ENCODE peak calls at places on chromosomes 1 and 21, in ten cellular contexts. One of them, this sample, is unnamed.
A peak's percentile ranks its signal among the peaks of the same experiment; 100 is the strongest.

GRCh38 chr1:204607910-204608309 is 77.6 kb downstream of the LRRN2 start:
- DNase-seq in foreskin keratinocyte: no peak
- DNase-seq in frontal cortex: no peak
- DNase-seq in iPS-NIHi11: no peak
- DNase-seq in upper lobe of right lung: no peak
- DNase-seq in GM19239: no peak
- DNase-seq in stimulated activated CD8-positive, alpha-beta memory T cell treated with anti-CD3 and anti-CD28 coated beads, Interleukin-4, amount 100 ng/mL, for 24 hours: no peak
- DNase-seq in suprapubic skin: no peak
- DNase-seq in prostate gland: no peak
- DNase-seq in stimulated activated CD4-positive, alpha-beta T cell treated with anti-CD3 and anti-CD28 coated beads, Interleukin-2, amount 100 ng/mL, for 24 hours: no peak
- DNase-seq in this sample: no peak

GRCh38 chr1:59249738-59250137 is 47.2 kb upstream of the FGGY start:
- DNase-seq in foreskin keratinocyte: no peak
- DNase-seq in frontal cortex: no peak
- DNase-seq in iPS-NIHi11: no peak
- DNase-seq in upper lobe of right lung: no peak
- DNase-seq in GM19239: no peak
- DNase-seq in stimulated activated CD8-positive, alpha-beta memory T cell treated with anti-CD3 and anti-CD28 coated beads, Interleukin-4, amount 100 ng/mL, for 24 hours: no peak
- DNase-seq in suprapubic skin: no peak
- DNase-seq in prostate gland: no peak
- DNase-seq in stimulated activated CD4-positive, alpha-beta T cell treated with anti-CD3 and anti-CD28 coated beads, Interleukin-2, amount 100 ng/mL, for 24 hours: no peak
- DNase-seq in this sample: no peak

GRCh38 chr1:234230414-234230862 is 142.8 kb upstream of the COA6 start:
- DNase-seq in foreskin keratinocyte: no peak
- DNase-seq in frontal cortex: peak; percentile 41
- DNase-seq in iPS-NIHi11: no peak
- DNase-seq in upper lobe of right lung: no peak
- DNase-seq in GM19239: peak; percentile 56
- DNase-seq in stimulated activated CD8-positive, alpha-beta memory T cell treated with anti-CD3 and anti-CD28 coated beads, Interleukin-4, amount 100 ng/mL, for 24 hours: no peak
- DNase-seq in suprapubic skin: no peak
- DNase-seq in prostate gland: no peak
- DNase-seq in stimulated activated CD4-positive, alpha-beta T cell treated with anti-CD3 and anti-CD28 coated beads, Interleukin-2, amount 100 ng/mL, for 24 hours: no peak
- DNase-seq in this sample: no peak

GRCh38 chr1:95532335-95532734 is 298.3 kb downstream of the RWDD3 start:
- DNase-seq in foreskin keratinocyte: no peak
- DNase-seq in frontal cortex: no peak
- DNase-seq in iPS-NIHi11: peak; percentile 20
- DNase-seq in upper lobe of right lung: no peak
- DNase-seq in GM19239: no peak
- DNase-seq in stimulated activated CD8-positive, alpha-beta memory T cell treated with anti-CD3 and anti-CD28 coated beads, Interleukin-4, amount 100 ng/mL, for 24 hours: no peak
- DNase-seq in suprapubic skin: no peak
- DNase-seq in prostate gland: no peak
- DNase-seq in stimulated activated CD4-positive, alpha-beta T cell treated with anti-CD3 and anti-CD28 coated beads, Interleukin-2, amount 100 ng/mL, for 24 hours: no peak
- DNase-seq in this sample: no peak

GRCh38 chr1:8091691-8092090 is 65.6 kb upstream of the ERRFI1 start:
- DNase-seq in foreskin keratinocyte: no peak
- DNase-seq in frontal cortex: no peak
- DNase-seq in iPS-NIHi11: no peak
- DNase-seq in upper lobe of right lung: no peak
- DNase-seq in GM19239: no peak
- DNase-seq in stimulated activated CD8-positive, alpha-beta memory T cell treated with anti-CD3 and anti-CD28 coated beads, Interleukin-4, amount 100 ng/mL, for 24 hours: no peak
- DNase-seq in suprapubic skin: no peak
- DNase-seq in prostate gland: no peak
- DNase-seq in stimulated activated CD4-positive, alpha-beta T cell treated with anti-CD3 and anti-CD28 coated beads, Interleukin-2, amount 100 ng/mL, for 24 hours: no peak
- DNase-seq in this sample: no peak

GRCh38 chr1:209755926-209756607 is at the start of gene TRAF3IP3:
- DNase-seq in foreskin keratinocyte: no peak
- DNase-seq in frontal cortex: no peak
- DNase-seq in iPS-NIHi11: no peak
- DNase-seq in upper lobe of right lung: no peak
- DNase-seq in GM19239: peak; percentile 53
- DNase-seq in stimulated activated CD8-positive, alpha-beta memory T cell treated with anti-CD3 and anti-CD28 coated beads, Interleukin-4, amount 100 ng/mL, for 24 hours: peak; percentile 56
- DNase-seq in suprapubic skin: no peak
- DNase-seq in prostate gland: no peak
- DNase-seq in stimulated activated CD4-positive, alpha-beta T cell treated with anti-CD3 and anti-CD28 coated beads, Interleukin-2, amount 100 ng/mL, for 24 hours: peak; percentile 79
- DNase-seq in this sample: no peak

GRCh38 chr1:22611530-22611947 is 24.9 kb upstream of the C1QA start:
- DNase-seq in foreskin keratinocyte: peak; percentile 53
- DNase-seq in frontal cortex: no peak
- DNase-seq in iPS-NIHi11: peak; percentile 87
- DNase-seq in upper lobe of right lung: no peak
- DNase-seq in GM19239: no peak
- DNase-seq in stimulated activated CD8-positive, alpha-beta memory T cell treated with anti-CD3 and anti-CD28 coated beads, Interleukin-4, amount 100 ng/mL, for 24 hours: peak; percentile 2
- DNase-seq in suprapubic skin: no peak
- DNase-seq in prostate gland: no peak
- DNase-seq in stimulated activated CD4-positive, alpha-beta T cell treated with anti-CD3 and anti-CD28 coated beads, Interleukin-2, amount 100 ng/mL, for 24 hours: peak; percentile 35
- DNase-seq in this sample: peak; percentile 13

GRCh38 chr1:78286686-78287085 is 204.1 kb upstream of the PTGFR start:
- DNase-seq in foreskin keratinocyte: no peak
- DNase-seq in frontal cortex: no peak
- DNase-seq in iPS-NIHi11: no peak
- DNase-seq in upper lobe of right lung: no peak
- DNase-seq in GM19239: no peak
- DNase-seq in stimulated activated CD8-positive, alpha-beta memory T cell treated with anti-CD3 and anti-CD28 coated beads, Interleukin-4, amount 100 ng/mL, for 24 hours: no peak
- DNase-seq in suprapubic skin: no peak
- DNase-seq in prostate gland: no peak
- DNase-seq in stimulated activated CD4-positive, alpha-beta T cell treated with anti-CD3 and anti-CD28 coated beads, Interleukin-2, amount 100 ng/mL, for 24 hours: no peak
- DNase-seq in this sample: no peak

GRCh38 chr1:107867892-107868291 is 97.1 kb downstream of the VAV3 start:
- DNase-seq in foreskin keratinocyte: no peak
- DNase-seq in frontal cortex: no peak
- DNase-seq in iPS-NIHi11: no peak
- DNase-seq in upper lobe of right lung: no peak
- DNase-seq in GM19239: no peak
- DNase-seq in stimulated activated CD8-positive, alpha-beta memory T cell treated with anti-CD3 and anti-CD28 coated beads, Interleukin-4, amount 100 ng/mL, for 24 hours: no peak
- DNase-seq in suprapubic skin: no peak
- DNase-seq in prostate gland: no peak
- DNase-seq in stimulated activated CD4-positive, alpha-beta T cell treated with anti-CD3 and anti-CD28 coated beads, Interleukin-2, amount 100 ng/mL, for 24 hours: no peak
- DNase-seq in this sample: no peak

GRCh38 chr1:232597721-232598120 is 32.2 kb downstream of the SIPA1L2 start:
- DNase-seq in foreskin keratinocyte: no peak
- DNase-seq in frontal cortex: no peak
- DNase-seq in iPS-NIHi11: no peak
- DNase-seq in upper lobe of right lung: no peak
- DNase-seq in GM19239: no peak
- DNase-seq in stimulated activated CD8-positive, alpha-beta memory T cell treated with anti-CD3 and anti-CD28 coated beads, Interleukin-4, amount 100 ng/mL, for 24 hours: no peak
- DNase-seq in suprapubic skin: no peak
- DNase-seq in prostate gland: no peak
- DNase-seq in stimulated activated CD4-positive, alpha-beta T cell treated with anti-CD3 and anti-CD28 coated beads, Interleukin-2, amount 100 ng/mL, for 24 hours: no peak
- DNase-seq in this sample: no peak

GRCh38 chr1:238927899-238928298 is 458.5 kb upstream of the CHRM3 start:
- DNase-seq in foreskin keratinocyte: no peak
- DNase-seq in frontal cortex: no peak
- DNase-seq in iPS-NIHi11: no peak
- DNase-seq in upper lobe of right lung: no peak
- DNase-seq in GM19239: no peak
- DNase-seq in stimulated activated CD8-positive, alpha-beta memory T cell treated with anti-CD3 and anti-CD28 coated beads, Interleukin-4, amount 100 ng/mL, for 24 hours: no peak
- DNase-seq in suprapubic skin: no peak
- DNase-seq in prostate gland: no peak
- DNase-seq in stimulated activated CD4-positive, alpha-beta T cell treated with anti-CD3 and anti-CD28 coated beads, Interleukin-2, amount 100 ng/mL, for 24 hours: no peak
- DNase-seq in this sample: no peak

GRCh38 chr1:201023517-201023902 is at the start of gene KIF21B:
- DNase-seq in foreskin keratinocyte: no peak
- DNase-seq in frontal cortex: peak; percentile 80
- DNase-seq in iPS-NIHi11: peak; percentile 97
- DNase-seq in upper lobe of right lung: peak; percentile 92
- DNase-seq in GM19239: peak; percentile 80
- DNase-seq in stimulated activated CD8-positive, alpha-beta memory T cell treated with anti-CD3 and anti-CD28 coated beads, Interleukin-4, amount 100 ng/mL, for 24 hours: peak; percentile 86
- DNase-seq in suprapubic skin: no peak
- DNase-seq in prostate gland: peak; percentile 63
- DNase-seq in stimulated activated CD4-positive, alpha-beta T cell treated with anti-CD3 and anti-CD28 coated beads, Interleukin-2, amount 100 ng/mL, for 24 hours: peak; percentile 92
- DNase-seq in this sample: peak; percentile 84

GRCh38 chr1:165895451-165895871 is 68.0 kb downstream of the UCK2 start:
- DNase-seq in foreskin keratinocyte: no peak
- DNase-seq in frontal cortex: no peak
- DNase-seq in iPS-NIHi11: no peak
- DNase-seq in upper lobe of right lung: no peak
- DNase-seq in GM19239: no peak
- DNase-seq in stimulated activated CD8-positive, alpha-beta memory T cell treated with anti-CD3 and anti-CD28 coated beads, Interleukin-4, amount 100 ng/mL, for 24 hours: no peak
- DNase-seq in suprapubic skin: no peak
- DNase-seq in prostate gland: no peak
- DNase-seq in stimulated activated CD4-positive, alpha-beta T cell treated with anti-CD3 and anti-CD28 coated beads, Interleukin-2, amount 100 ng/mL, for 24 hours: no peak
- DNase-seq in this sample: no peak

GRCh38 chr1:46172321-46172720 is 2.6 kb upstream of the TSPAN1 start:
- DNase-seq in foreskin keratinocyte: no peak
- DNase-seq in frontal cortex: no peak
- DNase-seq in iPS-NIHi11: no peak
- DNase-seq in upper lobe of right lung: no peak
- DNase-seq in GM19239: no peak
- DNase-seq in stimulated activated CD8-positive, alpha-beta memory T cell treated with anti-CD3 and anti-CD28 coated beads, Interleukin-4, amount 100 ng/mL, for 24 hours: no peak
- DNase-seq in suprapubic skin: no peak
- DNase-seq in prostate gland: no peak
- DNase-seq in stimulated activated CD4-positive, alpha-beta T cell treated with anti-CD3 and anti-CD28 coated beads, Interleukin-2, amount 100 ng/mL, for 24 hours: no peak
- DNase-seq in this sample: no peak

GRCh38 chr1:212485895-212486590 is 53.3 kb downstream of the NENF start:
- DNase-seq in foreskin keratinocyte: peak; percentile 97
- DNase-seq in frontal cortex: no peak
- DNase-seq in iPS-NIHi11: peak; percentile 60
- DNase-seq in upper lobe of right lung: peak; percentile 88
- DNase-seq in GM19239: no peak
- DNase-seq in stimulated activated CD8-positive, alpha-beta memory T cell treated with anti-CD3 and anti-CD28 coated beads, Interleukin-4, amount 100 ng/mL, for 24 hours: no peak
- DNase-seq in suprapubic skin: peak; percentile 85
- DNase-seq in prostate gland: no peak
- DNase-seq in stimulated activated CD4-positive, alpha-beta T cell treated with anti-CD3 and anti-CD28 coated beads, Interleukin-2, amount 100 ng/mL, for 24 hours: no peak
- DNase-seq in this sample: no peak

GRCh38 chr21:40936771-40937261 is 89.9 kb upstream of the DSCAM start:
- DNase-seq in foreskin keratinocyte: peak; percentile 100
- DNase-seq in frontal cortex: no peak
- DNase-seq in iPS-NIHi11: no peak
- DNase-seq in upper lobe of right lung: no peak
- DNase-seq in GM19239: no peak
- DNase-seq in stimulated activated CD8-positive, alpha-beta memory T cell treated with anti-CD3 and anti-CD28 coated beads, Interleukin-4, amount 100 ng/mL, for 24 hours: no peak
- DNase-seq in suprapubic skin: no peak
- DNase-seq in prostate gland: no peak
- DNase-seq in stimulated activated CD4-positive, alpha-beta T cell treated with anti-CD3 and anti-CD28 coated beads, Interleukin-2, amount 100 ng/mL, for 24 hours: no peak
- DNase-seq in this sample: no peak

GRCh38 chr1:108826081-108826635 is 30.7 kb downstream of the AKNAD1 start:
- DNase-seq in foreskin keratinocyte: peak; percentile 27
- DNase-seq in frontal cortex: no peak
- DNase-seq in iPS-NIHi11: no peak
- DNase-seq in upper lobe of right lung: no peak
- DNase-seq in GM19239: no peak
- DNase-seq in stimulated activated CD8-positive, alpha-beta memory T cell treated with anti-CD3 and anti-CD28 coated beads, Interleukin-4, amount 100 ng/mL, for 24 hours: no peak
- DNase-seq in suprapubic skin: no peak
- DNase-seq in prostate gland: no peak
- DNase-seq in stimulated activated CD4-positive, alpha-beta T cell treated with anti-CD3 and anti-CD28 coated beads, Interleukin-2, amount 100 ng/mL, for 24 hours: no peak
- DNase-seq in this sample: no peak

GRCh38 chr1:14055442-14056225 is 355.6 kb downstream of the PRDM2 start:
- DNase-seq in foreskin keratinocyte: peak; percentile 91
- DNase-seq in frontal cortex: no peak
- DNase-seq in iPS-NIHi11: no peak
- DNase-seq in upper lobe of right lung: no peak
- DNase-seq in GM19239: no peak
- DNase-seq in stimulated activated CD8-positive, alpha-beta memory T cell treated with anti-CD3 and anti-CD28 coated beads, Interleukin-4, amount 100 ng/mL, for 24 hours: no peak
- DNase-seq in suprapubic skin: no peak
- DNase-seq in prostate gland: no peak
- DNase-seq in stimulated activated CD4-positive, alpha-beta T cell treated with anti-CD3 and anti-CD28 coated beads, Interleukin-2, amount 100 ng/mL, for 24 hours: no peak
- DNase-seq in this sample: no peak

GRCh38 chr1:37338658-37339057 is 135.7 kb upstream of the ZC3H12A start:
- DNase-seq in foreskin keratinocyte: no peak
- DNase-seq in frontal cortex: peak; percentile 42
- DNase-seq in iPS-NIHi11: no peak
- DNase-seq in upper lobe of right lung: no peak
- DNase-seq in GM19239: no peak
- DNase-seq in stimulated activated CD8-positive, alpha-beta memory T cell treated with anti-CD3 and anti-CD28 coated beads, Interleukin-4, amount 100 ng/mL, for 24 hours: no peak
- DNase-seq in suprapubic skin: no peak
- DNase-seq in prostate gland: no peak
- DNase-seq in stimulated activated CD4-positive, alpha-beta T cell treated with anti-CD3 and anti-CD28 coated beads, Interleukin-2, amount 100 ng/mL, for 24 hours: no peak
- DNase-seq in this sample: no peak

This sample was measured in SK-N-DZ.